ENCODE peak calls at places on chromosomes 5 and 9, in six cellular contexts. U, D, O, M, B and L are unnamed samples.
A peak's percentile ranks its signal among the peaks of the same experiment; 100 is the strongest.

GRCh38 chr9:36126016-36126786 is 10.3 kb upstream of the GLIPR2 start:
- DNase-seq in U (no peak), D (no peak), O (no peak), M (no peak), B (no peak), L (no peak)

GRCh38 chr9:69719368-69719767 is 40.4 kb downstream of the PTAR1 start:
- DNase-seq in U (no peak), D (no peak), O (no peak), M (no peak), B (no peak), L (no peak)

GRCh38 chr9:20945269-20945668 is 86.2 kb downstream of the HACD4 start:
- DNase-seq in U (no peak), D (no peak), O (no peak), M (no peak), B (no peak), L (no peak)

GRCh38 chr9:6877671-6878161 is 119.9 kb downstream of the KDM4C start:
- DNase-seq in U (peak; percentile 91), D (no peak), O (no peak), M (no peak), B (no peak), L (no peak)

GRCh38 chr9:88782931-88783451 is 208.3 kb upstream of the S1PR3 start:
- DNase-seq in U (no peak), D (no peak), O (no peak), M (no peak), B (no peak), L (no peak)

GRCh38 chr5:3364941-3365340 is 230.7 kb upstream of the IRX1 start:
- DNase-seq in U (no peak), D (no peak), O (no peak), M (no peak), B (no peak), L (no peak)

GRCh38 chr5:158569534-158569933 is 530.2 kb downstream of the EBF1 start:
- DNase-seq in U (no peak), D (no peak), O (no peak), M (no peak), B (no peak), L (no peak)

GRCh38 chr5:128163991-128164390 is 80.4 kb downstream of the SLC12A2 start:
- DNase-seq in U (no peak), D (no peak), O (no peak), M (no peak), B (no peak), L (no peak)

GRCh38 chr9:14907360-14907685 is 2.9 kb downstream of the FREM1 start:
- DNase-seq in U (no peak), D (no peak), O (no peak), M (no peak), B (no peak), L (no peak)

GRCh38 chr5:151628112-151628823 is 37.1 kb upstream of the FAT2 start:
- DNase-seq in U (no peak), D (no peak), O (no peak), M (no peak), B (no peak), L (no peak)

GRCh38 chr5:145936401-145937131 is at the start of gene SH3RF2:
- DNase-seq in U (peak; percentile 67), D (peak; percentile 54), O (peak; percentile 67), M (peak; percentile 86), B (peak; percentile 30), L (no peak)

GRCh38 chr5:170278611-170279500 is 18.7 kb downstream of the LCP2 start:
- DNase-seq in U (no peak), D (peak; percentile 55), O (peak; percentile 83), M (no peak), B (no peak), L (peak; percentile 70)

GRCh38 chr9:119689879-119690278 is 320.6 kb upstream of the BRINP1 start:
- DNase-seq in U (no peak), D (no peak), O (no peak), M (no peak), B (no peak), L (no peak)

GRCh38 chr9:114359801-114360200 is 28.0 kb downstream of the AKNA start:
- DNase-seq in U (no peak), D (no peak), O (no peak), M (no peak), B (no peak), L (no peak)

GRCh38 chr5:92372766-92373165 is 989.6 kb upstream of the ARRDC3 start:
- DNase-seq in U (no peak), D (no peak), O (no peak), M (no peak), B (no peak), L (no peak)

GRCh38 chr5:113663879-113664278 is 150.4 kb downstream of the YTHDC2 start:
- DNase-seq in U (peak; percentile 45), D (peak; percentile 66), O (peak; percentile 62), M (no peak), B (no peak), L (peak; percentile 0)

GRCh38 chr9:503331-503730 is 288.7 kb downstream of the DOCK8 start:
- DNase-seq in U (no peak), D (no peak), O (no peak), M (no peak), B (no peak), L (no peak)

GRCh38 chr9:504921-505821 is 290.5 kb downstream of the DOCK8 start:
- DNase-seq in U (no peak), D (peak; percentile 25), O (peak; percentile 68), M (peak; percentile 87), B (peak; percentile 60), L (peak; percentile 20)

DNA sequence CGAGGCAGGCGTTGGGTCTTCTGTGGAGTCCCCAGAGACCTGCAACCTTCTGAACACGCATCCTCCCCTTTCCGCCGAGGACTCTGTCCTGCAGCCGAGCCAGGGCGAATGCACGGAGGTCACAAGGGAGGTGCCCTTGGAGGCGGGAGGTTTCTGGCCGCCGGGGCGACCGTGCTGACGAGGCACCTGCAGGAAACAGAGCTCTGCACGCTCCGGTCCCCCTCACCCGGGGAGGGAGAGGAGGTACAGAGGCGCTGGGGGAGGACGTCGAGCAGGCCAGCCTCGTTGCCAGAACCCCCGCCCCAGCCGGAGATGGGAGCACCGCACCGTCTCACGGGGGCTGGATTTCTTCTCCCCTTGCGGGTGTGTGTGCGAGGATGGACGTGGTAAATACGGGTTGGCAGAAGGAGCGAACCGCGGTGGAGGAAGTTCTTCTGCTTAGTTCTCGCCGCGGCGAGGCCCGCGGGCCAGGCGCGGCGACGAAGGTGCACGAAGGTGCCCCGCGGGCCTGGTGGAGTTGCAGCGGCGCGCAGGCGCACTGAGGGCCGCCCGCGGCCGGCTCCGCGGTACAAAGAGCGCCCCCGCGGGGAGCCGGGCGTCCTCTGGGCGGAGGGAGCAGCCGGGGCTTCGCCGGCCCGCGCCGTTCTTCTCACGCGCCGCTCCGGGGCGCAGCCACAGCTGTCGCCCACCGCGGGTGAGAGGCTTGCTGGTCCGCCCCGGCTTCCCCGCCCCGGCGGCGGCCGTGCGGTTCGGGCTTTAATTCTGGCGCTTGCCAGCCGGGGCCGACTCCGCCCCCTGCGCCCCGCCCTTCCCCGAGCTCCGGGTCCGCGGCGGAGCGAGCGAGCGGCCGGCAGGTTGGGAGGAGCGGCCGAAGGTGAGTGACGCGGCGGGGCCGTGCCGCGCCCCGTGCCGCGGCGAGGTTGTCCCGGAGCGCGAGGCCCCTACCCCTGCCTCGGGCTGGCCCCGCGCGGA is 289.5 kb downstream of the DOCK8 start:
- DNase-seq in U (peak; percentile 48), D (peak; percentile 71), O (peak; percentile 90), M (peak; percentile 97), B (peak; percentile 84), L (peak; percentile 87)
- TF ChIP-seq POLR2A in U (no peak), D (no peak), O (peak; percentile 62), M (peak; percentile 33), B (no peak), L (no peak)

GRCh38 chr5:177425801-177426565 is 493 bp upstream of the GRK6 start:
- DNase-seq in U (peak; percentile 100), D (peak; percentile 99), O (peak; percentile 99), M (peak; percentile 98), B (peak; percentile 99), L (peak; percentile 94)

GRCh38 chr5:177427919-177428573 is 1.6 kb downstream of the GRK6 start:
- DNase-seq in U (no peak), D (no peak), O (no peak), M (no peak), B (no peak), L (no peak)

GRCh38 chr5:177427211-177427822 is 841 bp downstream of the GRK6 start:
- DNase-seq in U (no peak), D (no peak), O (no peak), M (no peak), B (no peak), L (no peak)

GRCh38 chr5:177425196-177425800 is 1.2 kb upstream of the GRK6 start:
- DNase-seq in U (no peak), D (no peak), O (no peak), M (no peak), B (no peak), L (no peak)

DNA sequence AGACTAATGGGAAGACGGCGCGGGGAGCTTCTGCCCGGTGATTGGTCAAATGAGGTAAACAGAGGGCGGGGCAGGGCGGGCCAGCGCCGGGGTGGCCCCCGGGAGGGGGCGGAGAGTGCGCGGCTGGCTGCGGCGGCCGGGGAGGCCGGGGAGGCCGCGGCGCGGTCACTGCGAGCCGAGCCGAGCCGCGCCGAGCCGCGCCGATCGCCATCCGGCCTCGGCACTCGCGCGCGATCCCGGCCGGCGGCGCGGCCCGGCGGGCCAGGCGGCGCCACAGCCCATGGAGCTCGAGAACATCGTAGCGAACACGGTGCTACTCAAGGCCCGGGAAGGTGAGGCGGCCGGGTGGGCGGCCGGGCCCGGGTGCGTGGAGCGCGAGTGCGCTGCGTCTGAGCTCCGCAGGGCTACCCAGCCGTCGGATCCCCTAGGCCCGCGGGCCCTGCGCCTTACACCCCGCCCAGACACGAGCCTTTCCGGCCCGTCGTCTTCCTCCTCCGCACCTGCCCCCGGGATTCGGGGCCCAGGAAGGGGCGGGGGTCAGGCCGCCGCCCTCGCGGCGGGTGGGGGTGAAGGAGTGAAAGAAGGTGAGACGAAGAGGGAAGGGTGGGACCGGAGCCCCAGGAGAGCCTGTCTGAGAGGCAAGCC is at the start of gene GRK6:
- DNase-seq in U (no peak), D (peak; percentile 58), O (peak; percentile 78), M (peak; percentile 95), B (peak; percentile 78), L (no peak)
- TF ChIP-seq POLR2A in U (no peak), D (peak; percentile 72), O (no peak), M (peak; percentile 41), B (peak; percentile 34), L (peak; percentile 38)

GRCh38 chr5:66144074-66144798 is at the start of gene SREK1:
- DNase-seq in U (peak; percentile 82), D (peak; percentile 95), O (peak; percentile 96), M (peak; percentile 99), B (peak; percentile 96), L (peak; percentile 82)
- TF ChIP-seq POLR2A in U (peak; percentile 83), D (peak; percentile 88), O (peak; percentile 76), M (peak; percentile 96), B (peak; percentile 90), L (peak; percentile 93)

DNA sequence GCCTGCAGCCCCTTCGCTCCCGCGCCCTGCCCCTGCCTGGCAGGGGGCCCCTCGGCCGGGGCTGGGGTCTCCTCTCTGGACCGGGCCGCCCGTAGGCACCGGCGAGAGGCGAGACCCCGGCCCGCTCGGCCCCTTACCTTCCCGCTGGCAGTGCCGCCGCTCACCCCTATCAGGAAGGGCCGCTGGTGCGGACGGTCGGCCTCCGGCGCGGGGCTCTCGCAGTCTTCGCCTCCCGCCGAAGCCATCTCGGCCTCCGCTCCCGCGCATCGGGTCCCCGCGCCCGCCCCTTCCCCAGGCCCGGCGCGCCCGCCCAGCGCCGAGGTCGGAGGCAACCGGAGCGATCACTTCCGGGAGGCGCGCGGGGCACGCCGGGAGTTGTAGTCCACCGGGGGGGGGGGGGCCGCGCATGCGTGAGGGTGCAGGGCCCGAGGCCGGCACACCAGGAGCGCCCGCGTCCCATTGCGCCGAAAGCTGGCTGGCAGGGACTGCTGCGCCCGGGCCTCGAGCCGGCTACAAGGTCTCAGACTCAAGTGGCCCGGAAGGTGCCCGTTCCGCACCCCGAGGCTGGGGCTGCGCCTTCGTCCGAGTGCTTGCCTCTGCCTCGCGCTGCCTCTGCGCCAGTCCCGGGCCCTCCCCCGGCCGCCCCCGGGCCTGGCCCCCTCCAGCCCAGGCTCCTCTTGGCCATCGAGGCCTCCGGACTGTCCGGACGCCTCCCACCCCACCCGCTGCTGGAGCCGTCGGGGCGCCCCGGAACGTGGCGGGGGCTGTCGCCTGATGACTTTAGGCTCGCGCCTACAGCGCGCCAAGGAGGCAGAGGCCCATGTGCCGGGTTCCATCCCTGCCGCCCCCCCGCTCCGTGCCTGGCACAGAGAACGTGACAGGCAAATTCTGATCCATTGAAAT is at the start of gene UCK1:
- DNase-seq in U (peak; percentile 42), D (peak; percentile 85), O (peak; percentile 93), M (peak; percentile 96), B (peak; percentile 85), L (peak; percentile 100)
- TF ChIP-seq POLR2A in U (peak; percentile 57), D (peak; percentile 79), O (peak; percentile 77), M (no peak), B (peak; percentile 42), L (no peak)